ENCODE peak calls at places on chromosomes 11 and 22, in four cellular contexts. B is kidney glomerular epithelial cell, V is dorsolateral prefrontal cortex, K is NCI-H1417. C is an unnamed sample.

GRCh38 chr22:23774922-23775436 is 2.3 kb downstream of the MMP11 start:
- DNase-seq in B (no peak), V (no peak), K (no peak), C (no peak)

GRCh38 chr11:86797133-86797532 is 3.2 kb upstream of the PRSS23 start:
- DNase-seq in B (no peak), V (no peak), K (no peak), C (no peak)

GRCh38 chr11:114052160-114052559 is 7.4 kb upstream of the ZBTB16 start:
- DNase-seq in B (no peak), V (no peak), K (no peak), C (no peak)

GRCh38 chr11:67024410-67024809 is 1.5 kb downstream of the SYT12 start:
- DNase-seq in B (no peak), V (no peak), K (no peak), C (no peak)

GRCh38 chr11:21988477-21988876 is 204.4 kb upstream of the ANO5 start:
- DNase-seq in B (no peak), V (no peak), K (peak; percentile 45), C (no peak)

GRCh38 chr11:40602866-40603578 is 856.4 kb downstream of the LRRC4C start:
- DNase-seq in B (peak; percentile 7), V (no peak), K (no peak), C (no peak)

GRCh38 chr22:41062146-41062545 is 30.2 kb upstream of the EP300 start:
- DNase-seq in B (no peak), V (no peak), K (no peak), C (no peak)

GRCh38 chr11:70680781-70681281 is 282.5 kb downstream of the CTTN start:
- DNase-seq in B (no peak), V (no peak), K (no peak), C (no peak)

GRCh38 chr22:45268958-45269844 is 15.5 kb upstream of the UPK3A start:
- DNase-seq in B (peak; percentile 27), V (peak; percentile 77), K (peak; percentile 65), C (peak; percentile 84)

GRCh38 chr22:30212363-30212995 is 34.1 kb downstream of the LIF start:
- DNase-seq in B (peak; percentile 95), V (no peak), K (no peak), C (no peak)

GRCh38 chr11:1345752-1346513 is 36.5 kb upstream of the TOLLIP start:
- DNase-seq in B (no peak), V (no peak), K (no peak), C (no peak)

GRCh38 chr11:66559141-66559861 is 9.1 kb downstream of the CTSF start:
- DNase-seq in B (no peak), V (no peak), K (no peak), C (no peak)

GRCh38 chr22:50525991-50526848 is 822 bp upstream of the SCO2 start:
- DNase-seq in B (peak; percentile 45), V (peak; percentile 71), K (peak; percentile 7), C (peak; percentile 56)

GRCh38 chr11:4610258-4610935 is 2.4 kb upstream of the TRIM68 start:
- DNase-seq in B (no peak), V (no peak), K (no peak), C (no peak)

GRCh38 chr11:68677432-68677831 is 6.9 kb upstream of the GAL start:
- DNase-seq in B (peak; percentile 25), V (no peak), K (no peak), C (no peak)

C was measured in activated CD4-positive, CD25-positive, alpha-beta regulatory T cell treated with anti-CD3 and anti-CD28 coated beads, Interleukin-2, amount 50 U/mL, for 16 hours.